ENCODE peak calls at places on chromosomes 3 and 15, in five cellular contexts. G is AG09309; B is cardiac muscle cell; R is stimulated activated CD4-positive, alpha-beta T cell treated with anti-CD3 and anti-CD28 coated beads, TNF-alpha, amount 100 ng/mL, for 48 hours; X is lower lobe of right lung. E is an unnamed sample.

GRCh38 chr3:79086514-79086913 is 681.3 kb downstream of the ROBO1 start:
- DNase-seq in R (no peak), B (peak; percentile 74), G (peak; percentile 25), X (no peak), E (no peak)

GRCh38 chr3:188335656-188336055 is 181.7 kb downstream of the LPP start:
- DNase-seq in G (no peak), R (no peak), B (no peak), X (no peak), E (no peak)

GRCh38 chr3:172321035-172321434 is 127.2 kb downstream of the GHSR start:
- DNase-seq in R (no peak), X (no peak), B (no peak), G (no peak), E (no peak)

GRCh38 chr3:191330309-191330712 is at the start of gene UTS2B:
- DNase-seq in R (no peak), B (no peak), X (no peak), G (peak; percentile 35), E (no peak)

GRCh38 chr3:114270019-114270418 is 23.8 kb upstream of the TIGIT start:
- DNase-seq in R (no peak), G (no peak), X (no peak), B (no peak), E (no peak)

GRCh38 chr3:242986-243706 is 46.6 kb downstream of the CHL1 start:
- DNase-seq in X (no peak), B (no peak), G (no peak), R (no peak), E (no peak)

GRCh38 chr3:4807381-4808280 is 171.6 kb upstream of the BHLHE40 start:
- DNase-seq in G (no peak), X (no peak), R (no peak), B (no peak), E (no peak)

GRCh38 chr3:146491303-146491702 is 21.9 kb upstream of the PLSCR2 start:
- DNase-seq in G (peak; percentile 27), R (no peak), X (no peak), B (no peak), E (no peak)

GRCh38 chr3:52341123-52341522 is 25.0 kb downstream of the DNAH1 start:
- DNase-seq in B (no peak), R (no peak), X (no peak), G (no peak), E (no peak)

GRCh38 chr3:159130108-159130507 is 328.3 kb downstream of the MFSD1 start:
- DNase-seq in B (no peak), G (no peak), R (no peak), X (no peak), E (no peak)

GRCh38 chr3:195774917-195775316 is 36.8 kb downstream of the MUC4 start:
- DNase-seq in G (no peak), B (peak; percentile 52), R (no peak), X (peak; percentile 71), E (peak; percentile 49)

GRCh38 chr3:192408721-192409151 is 318.6 kb downstream of the FGF12 start:
- DNase-seq in X (no peak), G (no peak), R (no peak), B (peak; percentile 24), E (peak; percentile 70)

GRCh38 chr15:37550360-37551024 is 383.9 kb upstream of the TMCO5A start:
- DNase-seq in R (no peak), B (no peak), X (peak; percentile 38), G (no peak), E (peak; percentile 63)

GRCh38 chr15:48596841-48597240 is 48.7 kb downstream of the FBN1 start:
- DNase-seq in B (no peak), R (no peak), G (no peak), X (no peak), E (no peak)

GRCh38 chr15:33963831-33964664 is 4.2 kb upstream of the CHRM5 start:
- DNase-seq in B (peak; percentile 58), G (no peak), X (no peak), R (no peak), E (no peak)

GRCh38 chr15:40360015-40360414 is 2.0 kb downstream of the DISP2 start:
- DNase-seq in B (no peak), R (no peak), X (no peak), G (no peak), E (peak; percentile 4)

GRCh38 chr3:117856354-117856753 is 1146.8 kb downstream of the TUSC7 start:
- DNase-seq in X (no peak), G (no peak), B (no peak), R (no peak), E (no peak)

GRCh38 chr15:70636540-70637165 is 126.7 kb downstream of the UACA start:
- DNase-seq in R (no peak), G (no peak), X (no peak), B (peak; percentile 14), E (no peak)